ENCODE peak calls at places on chromosomes 7 and 10, in seven cellular contexts. Z is activated CD4-positive, alpha-beta T cell treated with anti-CD3 and anti-CD28 coated beads for 48 hours; P is stimulated activated CD8-positive, alpha-beta memory T cell treated with anti-CD3 and anti-CD28 coated beads, Interleukin-7, amount 100 ng/mL, for 48 hours; H is skeletal muscle cell; B is upper lobe of right lung; N is BE2C; J is nucleus accumbens. Q is an unnamed sample.

GRCh38 chr7:145169908-145170307 is 334.1 kb upstream of the TPK1 start:
- DNase-seq in H (no peak), J (no peak), N (no peak), Z (no peak), B (no peak), P (no peak), Q (no peak)

GRCh38 chr10:79084012-79084971 is 15.5 kb downstream of the ZMIZ1 start:
- DNase-seq in J (peak), P (no peak), Z (no peak), N (no peak), H (peak), B (peak), Q (peak)

GRCh38 chr10:2508971-2509605 is 558.3 kb upstream of the PFKP start:
- DNase-seq in P (no peak), N (no peak), B (no peak), H (peak), J (no peak), Z (no peak), Q (no peak)

GRCh38 chr7:74324499-74325229 is 35.5 kb downstream of the CLIP2 start:
- DNase-seq in B (no peak), P (no peak), N (no peak), H (no peak), Z (no peak), J (peak), Q (no peak)

GRCh38 chr10:86221442-86222335 is 144.9 kb downstream of the GRID1 start:
- DNase-seq in P (no peak), Z (no peak), B (no peak), J (no peak), H (no peak), N (no peak), Q (no peak)

GRCh38 chr10:75186310-75186709 is 24.3 kb upstream of the VDAC2 start:
- DNase-seq in B (no peak), J (no peak), H (no peak), P (no peak), N (no peak), Z (no peak), Q (no peak)

GRCh38 chr10:32112055-32112454 is 55.8 kb upstream of the KIF5B start:
- DNase-seq in N (no peak), J (no peak), P (no peak), B (no peak), H (peak), Z (no peak), Q (peak)

GRCh38 chr7:123538189-123538714 is 3.9 kb upstream of the IQUB start:
- DNase-seq in B (no peak), P (no peak), Z (no peak), J (no peak), H (peak), N (no peak), Q (no peak)

GRCh38 chr10:110818311-110819257 is 53.1 kb upstream of the PDCD4 start:
- DNase-seq in B (no peak), J (no peak), Z (no peak), N (no peak), P (no peak), H (no peak), Q (peak)

GRCh38 chr7:151754142-151754590 is 122.7 kb downstream of the PRKAG2 start:
- DNase-seq in J (peak), H (peak), P (no peak), Z (no peak), N (peak), B (peak), Q (peak)

GRCh38 chr10:75398630-75399460 is 2.7 kb downstream of the ZNF503 start:
- DNase-seq in P (no peak), N (no peak), J (no peak), H (no peak), B (peak), Z (no peak), Q (no peak)

GRCh38 chr7:27169658-27170493 is 4.2 kb downstream of the HOXA10 start:
- DNase-seq in P (no peak), B (peak), N (no peak), Z (no peak), H (no peak), J (no peak), Q (peak)

GRCh38 chr10:49620286-49620810 is 6.5 kb downstream of the CHAT start:
- DNase-seq in Z (no peak), J (no peak), B (peak), P (no peak), H (no peak), N (no peak), Q (no peak)

GRCh38 chr10:85600744-85601081 is 765.9 kb downstream of the GRID1 start:
- DNase-seq in J (no peak), B (no peak), Z (no peak), P (no peak), N (no peak), H (no peak), Q (no peak)

GRCh38 chr10:75223507-75223906 is 12.2 kb downstream of the COMTD1 start:
- DNase-seq in B (no peak), Z (no peak), J (no peak), H (no peak), N (no peak), P (no peak), Q (no peak)

GRCh38 chr7:3195160-3195559 is 105.9 kb upstream of the SDK1 start:
- DNase-seq in Z (no peak), B (no peak), H (no peak), N (no peak), J (no peak), P (no peak), Q (no peak)

GRCh38 chr7:3028071-3028766 is 15.4 kb downstream of the CARD11 start:
- DNase-seq in Z (peak), P (peak), N (no peak), H (peak), J (peak), B (peak), Q (peak)

GRCh38 chr10:124648738-124649137 is 95.4 kb downstream of the FAM53B start:
- DNase-seq in N (peak), P (peak), Z (peak), J (peak), H (peak), B (no peak), Q (no peak)

GRCh38 chr10:43227911-43228782 is 38.7 kb downstream of the RASGEF1A start:
- DNase-seq in N (peak), P (no peak), B (peak), H (no peak), Z (peak), J (no peak), Q (no peak)

GRCh38 chr7:110454713-110455112 is 636.2 kb upstream of the LRRN3 start:
- DNase-seq in N (no peak), Z (no peak), P (no peak), B (no peak), H (no peak), J (no peak), Q (no peak)

GRCh38 chr10:61000769-61001730 is 57.1 kb upstream of the RHOBTB1 start:
- DNase-seq in B (peak), J (peak), Z (no peak), P (no peak), N (peak), H (no peak), Q (peak)

GRCh38 chr10:16545126-16545736 is 23.6 kb upstream of the C1QL3 start:
- DNase-seq in J (no peak), N (peak), B (no peak), Z (peak), P (no peak), H (no peak), Q (peak)

GRCh38 chr10:74988055-74988773 is 123.2 kb upstream of the SAMD8 start:
- DNase-seq in N (no peak), J (no peak), B (no peak), Z (no peak), H (no peak), P (no peak), Q (no peak)

GRCh38 chr7:140455743-140456142 is 23.6 kb downstream of the MKRN1 start:
- DNase-seq in Z (no peak), B (no peak), H (no peak), N (no peak), P (no peak), J (no peak), Q (no peak)

GRCh38 chr7:139658919-139659675 is 118.7 kb downstream of the HIPK2 start:
- DNase-seq in B (no peak), J (peak), P (no peak), H (no peak), Z (no peak), N (no peak), Q (no peak)

GRCh38 chr7:74441801-74442200 is 11.9 kb upstream of the GTF2IRD1 start:
- DNase-seq in J (no peak), Z (no peak), N (no peak), P (no peak), B (no peak), H (no peak), Q (no peak)

GRCh38 chr10:86354761-86355540 is 11.6 kb downstream of the GRID1 start:
- DNase-seq in N (no peak), J (peak), P (no peak), B (no peak), H (no peak), Z (no peak), Q (no peak)

GRCh38 chr10:78594938-78595645 is 473.7 kb upstream of the ZMIZ1 start:
- DNase-seq in B (no peak), H (no peak), Z (no peak), J (no peak), N (no peak), P (no peak), Q (no peak)

GRCh38 chr7:75813084-75813483 is 522 bp downstream of the CCL24 start:
- DNase-seq in P (no peak), B (no peak), J (no peak), Z (no peak), N (no peak), H (no peak), Q (no peak)

GRCh38 chr7:45920543-45921380 is at the start of gene IGFBP3:
- DNase-seq in B (peak), H (peak), N (peak), J (no peak), P (no peak), Z (no peak), Q (peak)

GRCh38 chr10:59340279-59340678 is 22.1 kb downstream of the FAM13C start:
- DNase-seq in P (no peak), N (no peak), Z (no peak), J (no peak), B (no peak), H (no peak), Q (no peak)

GRCh38 chr10:122326806-122327205 is 47.7 kb upstream of the PLEKHA1 start:
- DNase-seq in J (no peak), N (no peak), Z (no peak), B (no peak), H (no peak), P (no peak), Q (no peak)

GRCh38 chr7:42337225-42337905 is 100.4 kb upstream of the GLI3 start:
- DNase-seq in N (no peak), H (no peak), J (no peak), P (no peak), Z (no peak), B (no peak), Q (no peak)

GRCh38 chr10:42999385-43000020 is 77.4 kb upstream of the RET start:
- DNase-seq in Z (no peak), P (no peak), B (peak), J (no peak), N (no peak), H (no peak), Q (no peak)

GRCh38 chr7:140621326-140622035 is 19.1 kb downstream of the DENND2A start:
- DNase-seq in J (no peak), Z (no peak), H (no peak), P (no peak), B (no peak), N (no peak), Q (no peak)

GRCh38 chr7:36215017-36215621 is 62.1 kb downstream of the EEPD1 start:
- DNase-seq in B (no peak), J (no peak), N (peak), H (no peak), Z (no peak), P (no peak), Q (no peak)

GRCh38 chr7:87628780-87629569 is 777 bp downstream of the RUNDC3B start:
- DNase-seq in N (peak), Z (peak), J (peak), P (no peak), H (no peak), B (peak), Q (peak)

Q was measured in Calu3.